ENCODE peak calls at places on chromosomes 5 and 9, in four cellular contexts. One of them, this sample, is unnamed.

GRCh38 chr9:13943176-13943575 is 370.8 kb downstream of the NFIB start:
- DNase-seq in HepG2: no peak
- DNase-seq in HCT116: no peak
- DNase-seq in K562: no peak
- DNase-seq in this sample: no peak

GRCh38 chr9:120974181-120974580 is 47.6 kb upstream of the TRAF1 start:
- DNase-seq in HepG2: no peak
- DNase-seq in HCT116: no peak
- DNase-seq in K562: no peak
- DNase-seq in this sample: no peak

GRCh38 chr5:124706729-124707361 is 39.6 kb downstream of the ZNF608 start:
- DNase-seq in HepG2: peak
- DNase-seq in HCT116: no peak
- DNase-seq in K562: no peak
- DNase-seq in this sample: no peak

GRCh38 chr9:16729656-16730055 is 140.8 kb downstream of the BNC2 start:
- DNase-seq in HepG2: no peak
- DNase-seq in HCT116: no peak
- DNase-seq in K562: no peak
- DNase-seq in this sample: no peak

GRCh38 chr5:32071351-32071944 is 102.7 kb downstream of the GOLPH3 start:
- DNase-seq in HepG2: no peak
- DNase-seq in HCT116: no peak
- DNase-seq in K562: no peak
- DNase-seq in this sample: no peak

GRCh38 chr5:14054111-14054854 is 88.9 kb upstream of the TRIO start:
- DNase-seq in HepG2: no peak
- DNase-seq in HCT116: no peak
- DNase-seq in K562: no peak
- DNase-seq in this sample: no peak

GRCh38 chr5:98769256-98770157 is 4.0 kb upstream of the RGMB start:
- DNase-seq in HepG2: no peak
- DNase-seq in HCT116: no peak
- DNase-seq in K562: no peak
- DNase-seq in this sample: no peak

GRCh38 chr9:106600955-106601354 is 262.0 kb upstream of the ZNF462 start:
- DNase-seq in HepG2: no peak
- DNase-seq in HCT116: no peak
- DNase-seq in K562: no peak
- DNase-seq in this sample: no peak

GRCh38 chr5:134878403-134878802 is 4.2 kb downstream of the TXNDC15 start:
- DNase-seq in HepG2: no peak
- DNase-seq in HCT116: no peak
- DNase-seq in K562: no peak
- DNase-seq in this sample: no peak

GRCh38 chr5:37722236-37723146 is 117.3 kb downstream of the GDNF start:
- DNase-seq in HepG2: peak
- DNase-seq in HCT116: peak
- DNase-seq in K562: peak
- DNase-seq in this sample: peak

GRCh38 chr9:120383611-120383998 is 196.4 kb downstream of the CDK5RAP2 start:
- DNase-seq in HepG2: no peak
- DNase-seq in HCT116: no peak
- DNase-seq in K562: no peak
- DNase-seq in this sample: no peak

GRCh38 chr9:89160797-89161196 is 17.8 kb downstream of the SHC3 start:
- DNase-seq in HepG2: no peak
- DNase-seq in HCT116: no peak
- DNase-seq in K562: no peak
- DNase-seq in this sample: no peak

GRCh38 chr9:125987420-125987819 is 240.2 kb downstream of the PBX3 start:
- DNase-seq in HepG2: no peak
- DNase-seq in HCT116: no peak
- DNase-seq in K562: no peak
- DNase-seq in this sample: no peak

GRCh38 chr5:53368966-53369605 is 111.3 kb upstream of the FST start:
- DNase-seq in HepG2: no peak
- DNase-seq in HCT116: no peak
- DNase-seq in K562: no peak
- DNase-seq in this sample: no peak

GRCh38 chr9:78292716-78293497 is 4.0 kb upstream of the PSAT1 start:
- DNase-seq in HepG2: peak
- DNase-seq in HCT116: no peak
- DNase-seq in K562: no peak
- DNase-seq in this sample: no peak

DNA sequence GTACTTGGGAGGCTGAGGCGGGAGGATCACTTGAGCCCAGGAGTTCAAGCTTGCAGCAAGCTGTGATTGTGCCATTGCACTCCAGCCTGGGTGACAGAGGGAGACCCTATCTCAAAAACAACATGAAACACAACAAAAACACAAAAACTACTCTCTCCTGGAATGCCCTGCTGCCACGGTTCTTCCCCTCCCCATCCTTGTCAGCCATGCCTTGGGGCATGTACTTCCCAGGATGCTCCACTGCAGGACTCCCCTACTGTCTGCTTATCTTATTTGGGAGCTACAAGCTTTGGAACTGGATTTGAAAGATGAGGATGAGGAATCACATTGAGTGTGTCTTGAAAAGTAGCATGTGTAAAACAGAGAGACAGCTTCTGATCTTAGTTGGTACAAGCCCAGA is 40.1 kb upstream of the KIAA1958 start:
- DNase-seq in HepG2: no peak
- DNase-seq in HCT116: no peak
- DNase-seq in K562: no peak
- DNase-seq in this sample: no peak
- TF ChIP-seq TCF7L2 in HepG2: no peak
- TF ChIP-seq TCF7L2 in HCT116: no peak
- TF ChIP-seq TCF7L2 in K562: no peak
- TF ChIP-seq TCF7L2 in this sample: no peak

DNA sequence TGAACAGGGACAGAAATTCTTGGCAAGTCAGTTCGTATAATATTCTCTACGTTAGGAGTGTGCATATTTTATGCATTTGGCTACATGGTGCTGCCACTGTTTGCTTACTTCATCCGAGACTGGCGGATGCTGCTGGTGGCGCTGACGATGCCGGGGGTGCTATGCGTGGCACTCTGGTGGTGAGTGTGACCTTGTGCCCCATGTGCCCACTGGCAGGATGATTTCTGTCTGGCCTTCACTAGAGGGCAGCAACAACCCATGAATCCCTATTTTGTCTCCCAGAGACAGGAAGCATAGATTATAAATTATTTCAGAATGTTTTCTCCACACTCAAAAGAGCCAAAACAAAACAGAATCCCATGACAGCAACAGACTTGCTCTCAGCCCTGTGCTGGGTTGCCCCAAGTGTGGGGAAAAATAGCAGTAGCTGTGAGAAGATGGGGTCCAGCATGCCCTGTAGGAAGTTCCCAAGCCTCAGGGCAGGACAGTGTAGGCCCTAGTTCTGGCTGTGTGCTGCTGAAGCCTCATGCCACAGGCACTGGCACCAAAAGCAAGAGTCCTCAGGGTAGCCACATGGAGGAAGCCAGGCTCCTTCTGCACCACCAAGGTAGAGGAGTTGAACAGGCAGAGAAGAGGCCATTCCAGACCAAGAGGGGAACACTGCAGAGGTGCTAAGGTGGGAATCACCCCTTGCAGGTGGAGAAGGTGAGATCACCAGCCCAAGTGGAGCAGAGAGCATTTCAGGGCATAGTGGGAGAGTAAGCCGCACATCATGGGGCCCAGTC is 16.0 kb downstream of the SLC22A5 start:
- DNase-seq in HepG2: peak
- DNase-seq in HCT116: no peak
- DNase-seq in K562: peak
- DNase-seq in this sample: no peak
- TF ChIP-seq POLR2AphosphoS5 in HepG2: no peak
- TF ChIP-seq POLR2AphosphoS5 in HCT116: no peak
- TF ChIP-seq POLR2AphosphoS5 in K562: no peak
- TF ChIP-seq POLR2AphosphoS5 in this sample: no peak

DNA sequence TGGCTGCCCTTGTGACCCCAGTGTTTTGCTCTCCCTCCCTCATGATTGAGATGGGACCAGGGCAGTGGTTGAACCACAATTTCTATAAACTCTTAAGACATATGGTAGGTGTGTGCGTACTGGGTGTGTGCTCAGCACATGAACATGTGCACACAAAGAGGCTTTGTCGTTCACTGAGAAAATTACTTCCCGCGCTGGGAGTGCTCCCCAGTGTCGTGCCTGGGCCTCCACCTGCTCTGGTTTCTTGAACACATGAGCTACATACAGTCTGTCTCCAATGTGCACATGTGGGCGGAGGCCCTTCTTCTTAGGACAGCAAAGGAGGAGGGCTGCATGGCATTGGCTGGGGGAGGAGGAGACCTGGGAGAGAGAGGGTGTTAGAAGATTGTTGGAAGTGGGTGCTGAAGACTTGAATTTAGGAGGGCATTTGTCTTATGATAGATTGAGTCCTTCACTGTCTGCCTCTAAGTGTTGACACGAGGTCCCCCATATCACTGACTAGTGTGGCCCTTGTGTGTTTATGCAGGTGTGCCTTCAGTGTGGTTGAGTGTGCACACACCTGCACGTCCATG is 170.0 kb downstream of the CACNA1B start:
- DNase-seq in HepG2: no peak
- DNase-seq in HCT116: no peak
- DNase-seq in K562: no peak
- DNase-seq in this sample: no peak
- TF ChIP-seq TCF7L2 in HepG2: no peak
- TF ChIP-seq TCF7L2 in HCT116: no peak
- TF ChIP-seq TCF7L2 in K562: no peak
- TF ChIP-seq TCF7L2 in this sample: no peak

DNA sequence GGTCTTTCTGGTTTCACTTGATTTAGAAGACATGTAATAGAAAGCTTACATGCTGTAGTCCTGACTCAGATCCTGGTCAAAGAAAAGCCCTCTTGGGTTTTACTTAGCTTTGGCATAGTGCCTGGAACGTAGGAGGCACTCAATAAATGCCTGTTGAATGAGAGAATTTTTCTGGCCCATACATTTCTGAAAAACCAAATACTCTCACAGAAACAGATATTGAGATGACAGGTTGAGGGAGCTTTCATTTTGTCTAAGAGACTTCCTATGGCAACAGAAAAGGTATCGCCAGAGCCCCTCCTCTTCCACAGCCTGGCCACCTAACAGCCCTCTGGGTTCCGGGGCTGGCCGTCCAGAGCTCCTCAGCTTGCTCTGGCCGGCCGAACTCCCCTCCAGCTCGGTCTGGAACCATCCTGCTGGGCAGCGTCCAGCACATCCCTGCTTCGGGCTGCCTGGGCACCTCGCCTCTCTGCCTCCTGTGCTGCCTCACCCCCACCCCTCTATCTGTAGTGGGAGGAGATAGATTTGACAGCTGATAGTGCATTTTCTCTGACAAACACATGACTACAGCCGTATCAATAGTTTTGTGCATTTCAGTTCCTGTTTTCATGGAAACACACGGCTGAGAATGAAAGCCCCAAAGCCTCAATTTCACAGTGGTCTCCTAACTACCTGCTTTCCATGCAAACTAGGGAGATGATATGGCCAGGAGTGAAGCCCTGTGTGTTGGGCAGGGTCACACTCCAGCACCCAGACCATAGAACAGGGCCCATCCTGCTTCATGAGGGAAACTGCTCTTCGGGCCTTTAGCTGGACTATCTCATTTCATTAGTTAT is 1.1 kb downstream of the IL4 start:
- DNase-seq in HepG2: peak
- DNase-seq in HCT116: peak
- DNase-seq in K562: no peak
- DNase-seq in this sample: peak
- TF ChIP-seq POLR2AphosphoS5 in HepG2: no peak
- TF ChIP-seq POLR2AphosphoS5 in HCT116: no peak
- TF ChIP-seq POLR2AphosphoS5 in K562: no peak
- TF ChIP-seq POLR2AphosphoS5 in this sample: no peak

GRCh38 chr5:109486200-109486804 is 76.5 kb upstream of the PJA2 start:
- DNase-seq in HepG2: no peak
- DNase-seq in HCT116: no peak
- DNase-seq in K562: no peak
- DNase-seq in this sample: no peak
- TF ChIP-seq TCF7L2 in HepG2: no peak
- TF ChIP-seq TCF7L2 in HCT116: no peak
- TF ChIP-seq TCF7L2 in K562: no peak
- TF ChIP-seq TCF7L2 in this sample: no peak

GRCh38 chr5:67244345-67244793 is 47.8 kb upstream of the CD180 start:
- DNase-seq in HepG2: peak
- DNase-seq in HCT116: no peak
- DNase-seq in K562: no peak
- DNase-seq in this sample: no peak
- TF ChIP-seq POLR2AphosphoS5 in HepG2: no peak
- TF ChIP-seq POLR2AphosphoS5 in HCT116: no peak
- TF ChIP-seq POLR2AphosphoS5 in K562: no peak
- TF ChIP-seq POLR2AphosphoS5 in this sample: no peak

DNA sequence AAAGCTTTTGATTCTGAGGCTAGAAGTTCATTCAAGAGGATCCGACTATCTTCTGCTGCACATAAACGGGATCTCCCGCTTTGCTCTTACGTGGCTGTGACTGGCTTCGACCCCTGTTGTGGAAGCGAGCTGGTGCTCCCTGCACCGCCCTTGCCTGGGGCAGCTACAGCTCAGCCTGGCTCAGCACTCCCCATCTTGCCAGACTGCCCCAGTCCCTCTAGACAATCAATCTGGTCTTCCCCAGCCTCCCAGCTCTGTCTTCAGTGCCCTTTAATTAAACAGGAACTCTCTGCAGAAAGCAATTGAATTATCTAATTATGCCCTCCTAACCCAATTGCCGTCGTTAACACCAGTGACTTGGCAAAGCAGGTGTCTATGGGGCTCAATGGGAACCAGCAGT is 19.0 kb upstream of the NTNG2 start:
- DNase-seq in HepG2: no peak
- DNase-seq in HCT116: no peak
- DNase-seq in K562: no peak
- DNase-seq in this sample: no peak
- TF ChIP-seq TCF7L2 in HepG2: no peak
- TF ChIP-seq TCF7L2 in HCT116: no peak
- TF ChIP-seq TCF7L2 in K562: no peak
- TF ChIP-seq TCF7L2 in this sample: no peak

GRCh38 chr9:26329974-26330373 is 562.6 kb downstream of the CAAP1 start:
- DNase-seq in HepG2: peak
- DNase-seq in HCT116: no peak
- DNase-seq in K562: no peak
- DNase-seq in this sample: no peak
- TF ChIP-seq POLR2AphosphoS5 in HepG2: no peak
- TF ChIP-seq POLR2AphosphoS5 in HCT116: no peak
- TF ChIP-seq POLR2AphosphoS5 in K562: no peak
- TF ChIP-seq POLR2AphosphoS5 in this sample: no peak